ENCODE peak calls at places on chromosomes 2 and 18, in five cellular contexts. D is IMR-90, M is mesendoderm, L is H1, P is mesenchymal stem cell. U is an unnamed sample.

GRCh38 chr2:240136671-240137292 is 677 bp upstream of the COPS9 start:
- DNase-seq in P (no peak), L (no peak), D (no peak), M (no peak), U (no peak)

GRCh38 chr2:217610411-217610814 is 392.4 kb downstream of the TNS1 start:
- DNase-seq in L (no peak), P (no peak), M (no peak), D (no peak), U (no peak)

GRCh38 chr2:126644630-126645191 is 11.2 kb upstream of the GYPC start:
- DNase-seq in L (no peak), M (no peak), P (no peak), D (no peak), U (no peak)

GRCh38 chr2:147846382-147847081 is 1.7 kb downstream of the ACVR2A start:
- DNase-seq in P (peak), D (no peak), L (no peak), M (no peak), U (no peak)

GRCh38 chr2:42450136-42450535 is 43.6 kb downstream of the KCNG3 start:
- DNase-seq in P (no peak), L (no peak), D (no peak), M (no peak), U (no peak)

GRCh38 chr2:172226244-172227061 is 123.8 kb upstream of the DLX2 start:
- DNase-seq in D (no peak), M (no peak), L (no peak), P (no peak), U (no peak)

GRCh38 chr2:38498039-38498438 is 104.7 kb downstream of the HNRNPLL start:
- DNase-seq in P (no peak), M (peak), D (no peak), L (no peak), U (no peak)

GRCh38 chr2:130864830-130865229 is 28.1 kb downstream of the ARHGEF4 start:
- DNase-seq in L (no peak), D (peak), P (no peak), M (no peak), U (no peak)

GRCh38 chr2:60629801-60630385 is 76.4 kb upstream of the BCL11A start:
- DNase-seq in M (no peak), P (no peak), L (no peak), D (no peak), U (no peak)

GRCh38 chr2:54524236-54524991 is 68.3 kb downstream of the SPTBN1 start:
- DNase-seq in D (peak), P (peak), M (peak), L (no peak), U (no peak)

GRCh38 chr2:109513749-109514588 is 99.8 kb downstream of the SEPTIN10 start:
- DNase-seq in L (no peak), D (peak), M (no peak), P (peak), U (no peak)

GRCh38 chr2:74576830-74577229 is 22.3 kb downstream of the DOK1 start:
- DNase-seq in L (no peak), M (no peak), P (peak), D (peak), U (no peak)

GRCh38 chr18:12038082-12038660 is 55.5 kb upstream of the ANKRD62 start:
- DNase-seq in L (no peak), D (no peak), M (peak), P (no peak), U (peak)

GRCh38 chr2:232111551-232111950 is 150.0 kb downstream of the DIS3L2 start:
- DNase-seq in M (no peak), D (no peak), L (no peak), P (no peak), U (no peak)

DNA sequence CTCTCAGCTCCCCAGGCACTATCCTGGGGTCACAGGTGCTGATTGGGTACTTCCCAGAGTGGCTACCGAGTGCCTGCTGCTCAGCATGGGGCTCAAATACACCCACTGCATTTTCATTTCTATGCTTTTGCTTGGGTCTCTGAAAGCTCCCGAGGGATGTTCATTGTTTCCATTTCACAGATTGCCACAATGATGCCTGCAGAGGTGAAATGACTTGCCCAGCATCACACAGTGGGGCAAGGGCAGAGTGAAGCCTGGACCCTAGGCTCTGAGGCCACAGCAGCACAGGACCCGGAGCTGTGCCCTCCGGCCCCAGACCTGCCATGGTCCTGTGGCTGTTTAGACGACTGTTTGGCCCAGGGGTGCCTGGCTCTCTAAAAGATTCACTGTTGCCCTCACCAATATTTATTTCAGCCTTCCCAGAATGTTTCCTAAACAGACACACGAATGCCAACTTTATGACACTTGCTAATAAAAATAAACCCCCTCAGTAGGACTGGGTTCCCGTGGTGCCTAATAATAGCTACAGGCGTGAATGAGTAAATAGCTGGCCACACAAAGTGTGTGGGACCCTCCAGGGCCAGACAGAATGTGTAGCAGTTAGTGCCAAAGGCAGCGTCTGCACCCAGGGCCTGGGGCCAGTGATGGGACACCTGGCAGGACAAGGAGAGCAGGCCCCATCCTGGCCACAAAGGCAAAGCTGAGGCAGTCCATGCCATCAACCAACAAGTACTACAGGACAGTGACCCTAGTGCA is 11.5 kb upstream of the ST8SIA5 start:
- DNase-seq in L (no peak), D (no peak), M (no peak), P (no peak), U (no peak)
- H3K23ac ChIP-seq in L (no peak), D (no peak), M (no peak), P (no peak), U (no peak)

DNA sequence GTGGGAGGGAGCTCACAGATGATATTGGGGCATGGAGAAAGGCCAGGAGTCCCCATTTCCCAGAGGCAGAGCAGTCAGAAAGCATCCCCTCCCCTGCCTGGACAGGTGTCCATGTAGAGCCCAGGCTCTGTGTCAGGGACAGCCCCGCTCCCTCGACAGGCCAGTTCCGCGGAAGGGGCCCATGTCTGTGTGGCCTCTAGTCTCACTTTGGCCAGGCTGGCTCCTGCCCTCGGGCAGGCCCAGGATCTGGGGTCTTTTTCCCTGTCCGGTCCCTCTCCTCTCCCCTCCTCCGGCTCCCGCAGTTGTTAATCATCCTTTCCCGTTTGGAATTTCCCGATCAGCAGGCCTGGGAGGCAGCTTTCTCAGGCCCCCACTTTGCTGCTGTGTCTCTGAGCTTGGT is 20.4 kb upstream of the PDIA6 start:
- DNase-seq in L (no peak), D (no peak), M (no peak), P (no peak), U (no peak)
- H3K27ac ChIP-seq in L (no peak), D (no peak), M (no peak), P (no peak), U (no peak)

GRCh38 chr2:47520302-47520630 is 117.3 kb downstream of the MSH2 start:
- DNase-seq in L (no peak), P (no peak), M (no peak), D (no peak), U (no peak)
- H3K4me3 ChIP-seq in L (no peak), P (no peak), M (no peak), D (no peak), U (no peak)

GRCh38 chr2:80149991-80150390 is 154.6 kb downstream of the LRRTM1 start:
- DNase-seq in L (no peak), M (no peak), P (no peak), D (no peak), U (no peak)

GRCh38 chr2:80151248-80151647 is 153.3 kb downstream of the LRRTM1 start:
- DNase-seq in L (no peak), P (no peak), M (no peak), D (no peak), U (no peak)

GRCh38 chr2:80153151-80153550 is 151.4 kb downstream of the LRRTM1 start:
- DNase-seq in P (no peak), L (no peak), M (peak), D (no peak), U (peak)

GRCh38 chr2:80153768-80154167 is 150.8 kb downstream of the LRRTM1 start:
- DNase-seq in L (no peak), M (no peak), D (no peak), P (no peak), U (no peak)

DNA sequence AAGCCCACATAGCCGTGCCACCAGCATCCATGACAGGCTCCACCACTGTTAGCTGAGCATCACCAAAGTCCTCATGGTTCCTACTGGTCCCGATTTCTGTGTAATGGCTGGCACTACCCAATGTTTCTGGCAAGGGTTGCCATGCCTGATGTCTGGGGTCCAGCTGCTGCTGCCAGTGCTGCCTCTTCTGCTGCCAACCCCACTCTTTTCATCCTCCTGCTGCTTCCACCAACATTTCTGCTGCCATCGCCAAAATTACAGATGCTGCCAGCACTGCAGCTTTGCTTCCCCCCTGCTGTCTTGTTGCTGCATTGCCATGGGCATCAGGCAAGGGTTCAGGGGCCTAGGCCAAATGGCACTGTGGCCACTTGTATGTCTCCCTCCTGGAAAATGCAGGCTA is 152.9 kb downstream of the LRRTM1 start:
- DNase-seq in M (no peak), L (no peak), P (no peak), D (no peak), U (no peak)
- H3K23ac ChIP-seq in M (no peak), L (no peak), P (no peak), D (no peak), U (no peak)

GRCh38 chr2:101736233-101736632 is 38.7 kb downstream of the MAP4K4 start:
- DNase-seq in P (no peak), L (no peak), M (no peak), D (no peak), U (no peak)

GRCh38 chr2:101736861-101737291 is 39.4 kb downstream of the MAP4K4 start:
- DNase-seq in D (peak), M (no peak), P (peak), L (no peak), U (no peak)

GRCh38 chr2:101733257-101733993 is 35.9 kb downstream of the MAP4K4 start:
- DNase-seq in P (no peak), D (no peak), L (no peak), M (no peak), U (no peak)

GRCh38 chr2:101734511-101735165 is 37.1 kb downstream of the MAP4K4 start:
- DNase-seq in M (no peak), L (no peak), D (no peak), P (no peak), U (no peak)

DNA sequence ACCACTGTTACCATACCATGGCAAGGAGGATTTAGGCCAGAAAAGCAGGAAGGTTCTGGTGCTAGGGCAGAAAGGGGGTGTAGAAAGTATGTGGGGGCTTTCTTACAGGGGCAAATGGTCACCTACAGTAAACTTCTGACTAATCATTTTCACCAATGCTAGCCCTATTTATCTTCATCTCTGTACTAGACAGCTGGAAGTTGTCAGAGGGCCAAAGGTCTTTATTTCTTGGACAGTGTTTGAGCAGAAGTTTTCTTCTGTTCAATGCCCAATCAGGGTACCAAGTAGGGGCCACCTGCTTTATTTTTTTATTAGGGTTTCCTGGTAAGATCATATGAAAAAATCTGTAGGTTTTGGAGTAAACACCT is 37.6 kb downstream of the MAP4K4 start:
- DNase-seq in M (no peak), L (no peak), P (no peak), D (no peak), U (no peak)
- H3K27ac ChIP-seq in M (no peak), L (no peak), P (no peak), D (no peak), U (no peak)

DNA sequence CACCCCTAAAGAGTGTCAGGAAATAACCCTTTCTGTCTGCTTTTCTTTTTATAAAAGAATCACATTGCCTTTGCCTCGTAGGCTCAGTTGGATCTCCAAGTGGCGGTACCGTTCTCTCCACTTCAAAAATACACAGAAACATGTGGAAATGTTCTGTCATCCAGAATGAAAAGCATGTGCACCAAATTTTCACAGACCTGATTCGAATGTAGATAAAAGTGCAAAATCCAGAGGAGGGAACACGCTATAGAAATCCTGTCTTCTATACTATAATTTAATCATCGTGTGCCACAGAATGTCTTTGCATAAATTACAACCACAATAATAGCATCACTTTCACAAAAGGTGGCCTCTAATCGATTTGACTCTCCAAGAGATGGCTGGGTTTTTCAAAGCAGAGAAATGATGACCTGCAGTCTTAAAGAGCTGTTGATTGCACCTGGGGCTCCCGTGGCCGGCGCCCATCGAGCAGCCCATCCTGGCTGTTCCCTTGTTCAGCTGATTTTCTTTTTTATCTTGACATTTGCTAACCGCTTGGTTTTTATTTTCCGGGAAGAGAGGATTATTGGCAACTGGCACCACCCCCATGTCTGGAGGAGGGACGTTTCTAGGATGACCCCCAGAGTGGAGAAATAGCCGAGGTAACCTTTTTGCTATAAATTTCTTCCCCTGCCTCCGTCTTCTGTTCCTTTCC is 290.2 kb downstream of the SOX11 start:
- DNase-seq in M (no peak), P (no peak), D (no peak), L (no peak), U (no peak)
- H3K4me3 ChIP-seq in M (no peak), P (no peak), D (no peak), L (no peak), U (no peak)

GRCh38 chr2:2180446-2180845 is 150.6 kb downstream of the MYT1L start:
- DNase-seq in P (no peak), M (no peak), D (no peak), L (no peak), U (no peak)
- H3K23ac ChIP-seq in P (no peak), M (no peak), D (no peak), L (no peak), U (peak)

DNA sequence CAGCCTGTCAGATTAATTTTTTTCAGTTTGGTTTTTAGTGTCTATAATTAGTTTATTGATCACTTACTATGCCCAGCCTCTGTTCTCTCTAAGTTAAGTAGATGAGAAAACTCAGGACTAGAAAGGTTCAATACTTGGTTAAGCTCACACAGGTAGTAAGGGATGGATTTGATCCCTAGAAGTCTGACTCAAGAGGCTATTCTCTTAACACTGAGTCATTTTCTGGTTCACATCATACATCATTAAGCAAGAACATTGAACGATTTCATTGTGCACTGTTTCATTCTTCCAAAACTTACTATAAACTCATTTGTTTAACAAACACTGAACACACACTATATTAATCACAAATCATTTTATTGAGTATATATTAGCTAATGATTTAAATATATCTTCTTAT is 54.1 kb upstream of the SLC38A11 start:
- DNase-seq in P (no peak), M (no peak), L (no peak), D (peak), U (no peak)
- H3K27ac ChIP-seq in P (no peak), M (no peak), L (no peak), D (no peak), U (no peak)

GRCh38 chr18:75247601-75248421 is 37.2 kb downstream of the TSHZ1 start:
- DNase-seq in P (peak), D (peak), M (no peak), L (no peak), U (no peak)
- H3K4me3 ChIP-seq in P (no peak), D (peak), M (no peak), L (no peak), U (no peak)

U was measured in neuronal stem cell.